ENCODE peak calls at places on chromosomes 7 and 10, in nine cellular contexts. W is iris pigment epithelial cell, R is NCI-H1105 treated with DMSO at 0.1 percent for 48 hours, P is astrocyte of the spinal cord, H is T-helper 1 cell, C is endothelial cell, I is T-helper 9 cell, L is kidney epithelial cell, E is uterus. O is an unnamed sample.

GRCh38 chr10:93199221-93199681 is 125.6 kb downstream of the CYP26A1 start:
- DNase-seq in W (peak), R (no peak), P (peak), H (no peak), C (no peak), I (no peak), L (peak), E (peak), O (peak)

GRCh38 chr7:110168010-110168409 is 922.9 kb upstream of the LRRN3 start:
- DNase-seq in W (no peak), R (no peak), P (no peak), H (no peak), C (no peak), I (no peak), L (no peak), E (no peak), O (no peak)

GRCh38 chr10:73413108-73413527 is 740 bp downstream of the ANXA7 start:
- DNase-seq in W (no peak), R (peak), P (peak), H (peak), C (peak), I (peak), L (no peak), E (peak), O (no peak)

GRCh38 chr7:155462163-155462735 is 4.3 kb downstream of the EN2 start:
- DNase-seq in W (no peak), R (no peak), P (no peak), H (no peak), C (no peak), I (no peak), L (no peak), E (no peak), O (no peak)

GRCh38 chr7:24870766-24871165 is 109.2 kb downstream of the OSBPL3 start:
- DNase-seq in W (no peak), R (no peak), P (no peak), H (no peak), C (no peak), I (no peak), L (no peak), E (no peak), O (no peak)

GRCh38 chr7:5477723-5478531 is 54.3 kb upstream of the TNRC18 start:
- DNase-seq in W (no peak), R (no peak), P (no peak), H (no peak), C (peak), I (no peak), L (no peak), E (no peak), O (no peak)

GRCh38 chr7:47264021-47264651 is 317.8 kb downstream of the TNS3 start:
- DNase-seq in W (no peak), R (no peak), P (no peak), H (no peak), C (no peak), I (no peak), L (no peak), E (no peak), O (no peak)

GRCh38 chr7:100485514-100485913 is 1.8 kb downstream of the NYAP1 start:
- DNase-seq in W (no peak), R (no peak), P (no peak), H (no peak), C (no peak), I (no peak), L (no peak), E (peak), O (no peak)

GRCh38 chr10:21950566-21950965 is 53.0 kb downstream of the DNAJC1 start:
- DNase-seq in W (no peak), R (no peak), P (no peak), H (no peak), C (no peak), I (no peak), L (no peak), E (no peak), O (no peak)

GRCh38 chr10:35535136-35535535 is 70.0 kb upstream of the GJD4 start:
- DNase-seq in W (no peak), R (no peak), P (no peak), H (no peak), C (no peak), I (no peak), L (no peak), E (no peak), O (no peak)

O was measured in psoas muscle.